ENCODE peak calls at places on chromosomes 6 and 20, in five cellular contexts. O is neuronal stem cell; E is AG04450; Y is right atrium auricular region; Z is effector memory CD4-positive, alpha-beta T cell. R is an unnamed sample.

GRCh38 chr6:111657146-111657545 is 51.5 kb upstream of the TRAF3IP2 start:
- DNase-seq in Y (no peak), E (no peak), Z (no peak), O (no peak), R (no peak)

GRCh38 chr6:2739335-2739734 is 11.4 kb downstream of the MYLK4 start:
- DNase-seq in Z (no peak), O (no peak), E (peak), Y (no peak), R (no peak)

GRCh38 chr6:111589366-111589765 is 16.3 kb downstream of the TRAF3IP2 start:
- DNase-seq in Y (peak), O (no peak), Z (no peak), E (no peak), R (no peak)

GRCh38 chr20:50292324-50293243 is 102.0 kb downstream of the CEBPB start:
- DNase-seq in E (peak), Z (no peak), Y (peak), O (no peak), R (peak)

GRCh38 chr6:142013875-142014495 is 118.7 kb upstream of the GJE1 start:
- DNase-seq in E (no peak), Y (no peak), Z (no peak), O (no peak), R (no peak)

GRCh38 chr20:38447931-38448675 is 13.0 kb upstream of the SNHG17 start:
- DNase-seq in Z (no peak), E (no peak), Y (no peak), O (no peak), R (no peak)

GRCh38 chr6:14732845-14733757 is 512.8 kb upstream of the JARID2 start:
- DNase-seq in E (no peak), O (no peak), Y (no peak), Z (no peak), R (no peak)

GRCh38 chr20:17622851-17623508 is 53.1 kb downstream of the DSTN start:
- DNase-seq in Z (no peak), E (no peak), Y (no peak), O (no peak), R (no peak)

GRCh38 chr6:40997256-40997957 is 41.6 kb downstream of the UNC5CL start:
- DNase-seq in Z (no peak), O (peak), Y (peak), E (peak), R (no peak)

GRCh38 chr20:58237318-58238182 is 9.1 kb upstream of the ANKRD60 start:
- DNase-seq in E (no peak), Y (no peak), O (no peak), Z (no peak), R (no peak)

GRCh38 chr6:150417899-150418824 is 49.4 kb downstream of the IYD start:
- DNase-seq in O (peak), Y (no peak), Z (no peak), E (peak), R (no peak)

GRCh38 chr6:170443151-170443662 is 109.9 kb downstream of the PSMB1 start:
- DNase-seq in E (no peak), Z (no peak), Y (no peak), O (no peak), R (no peak)

GRCh38 chr6:146914563-146915483 is 289.4 kb upstream of the STXBP5 start:
- DNase-seq in O (no peak), Y (peak), E (peak), Z (no peak), R (no peak)

GRCh38 chr6:170037541-170038250 is 253.2 kb downstream of the DLL1 start:
- DNase-seq in O (no peak), E (no peak), Z (no peak), Y (no peak), R (no peak)

GRCh38 chr6:55668625-55669024 is 89.6 kb upstream of the HMGCLL1 start:
- DNase-seq in Y (no peak), Z (no peak), E (no peak), O (no peak), R (no peak)

GRCh38 chr6:147974376-147974775 is 368.3 kb upstream of the SASH1 start:
- DNase-seq in Z (no peak), O (no peak), E (no peak), Y (no peak), R (no peak)

GRCh38 chr6:25193147-25193864 is 85.9 kb upstream of the CARMIL1 start:
- DNase-seq in E (peak), Z (no peak), O (no peak), Y (no peak), R (no peak)

GRCh38 chr6:156164701-156165454 is 612.3 kb upstream of the ARID1B start:
- DNase-seq in Y (no peak), Z (no peak), E (no peak), O (no peak), R (no peak)

GRCh38 chr6:77451466-77451865 is 11.8 kb downstream of the HTR1B start:
- DNase-seq in E (no peak), O (no peak), Z (no peak), Y (no peak), R (no peak)

GRCh38 chr6:29935273-29935955 is 6.9 kb upstream of the HLA-A start:
- DNase-seq in Y (no peak), Z (no peak), O (no peak), E (no peak), R (no peak)

GRCh38 chr20:48012401-48012974 is 227.2 kb upstream of the SULF2 start:
- DNase-seq in E (no peak), Y (no peak), O (no peak), Z (no peak), R (no peak)

DNA sequence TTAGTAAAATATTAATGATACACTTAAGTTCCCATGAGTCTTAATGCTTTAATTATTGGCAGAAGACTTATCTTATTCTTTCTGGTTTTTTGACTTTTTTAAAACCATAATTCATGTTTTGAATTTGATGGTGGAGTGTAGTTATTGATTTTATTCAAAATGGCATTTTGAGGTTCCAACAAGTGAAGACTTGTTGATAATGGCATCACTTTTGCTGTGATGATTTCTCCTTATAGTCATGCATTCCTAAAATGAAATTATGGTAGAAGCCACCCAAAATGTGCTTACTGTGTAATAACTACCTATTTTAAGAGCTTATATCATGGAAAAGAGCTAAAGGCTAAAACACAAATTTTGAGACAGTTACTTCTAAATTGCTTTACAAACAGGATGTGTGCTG is 2.2 kb downstream of the DOP1A start:
- DNase-seq in E (no peak), Y (no peak), O (no peak), Z (no peak), R (no peak)
- H3K4me3 ChIP-seq in E (no peak), Y (no peak), O (no peak), Z (no peak), R (no peak)

DNA sequence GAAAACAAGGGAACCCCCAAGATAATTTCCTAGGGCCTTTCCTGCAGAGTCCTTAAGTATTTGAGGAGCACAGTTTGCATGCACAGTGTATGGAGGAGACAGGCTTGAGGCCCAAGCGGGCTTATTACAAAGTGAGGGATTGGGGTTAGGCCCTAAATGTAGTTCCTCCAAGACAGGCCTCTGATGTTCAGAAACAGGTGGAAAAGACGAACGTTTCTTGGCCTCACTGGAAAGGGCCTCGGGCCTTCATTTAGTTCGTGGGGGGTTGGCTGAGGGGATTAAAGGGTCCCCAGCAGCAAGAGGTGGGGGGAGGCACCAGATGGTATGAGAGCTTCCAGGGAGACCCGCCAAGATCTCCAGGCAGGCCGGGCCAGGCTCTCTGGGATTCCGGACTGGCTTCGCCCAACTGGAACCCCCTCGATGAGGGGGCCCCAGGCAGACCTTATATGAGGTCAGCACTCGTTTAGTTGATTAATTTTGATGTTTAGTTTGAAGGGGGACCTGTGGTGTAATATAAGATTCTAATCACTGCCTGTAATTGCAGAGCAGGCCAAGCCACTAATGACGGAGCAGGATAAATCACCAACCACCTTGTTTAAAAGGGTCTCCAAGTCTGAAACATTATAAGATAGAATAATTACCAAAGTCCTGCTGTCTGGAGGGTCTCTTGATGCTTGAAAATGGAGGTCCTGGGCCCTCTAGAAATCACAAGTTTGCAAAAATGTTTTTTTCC is 2.0 kb downstream of the HMGA1 start:
- DNase-seq in Y (no peak), O (no peak), Z (no peak), E (no peak), R (no peak)
- H3K4me3 ChIP-seq in Y (peak), O (peak), Z (peak), E (peak), R (peak)

GRCh38 chr6:27500177-27500576 is 27.3 kb upstream of the ZNF184 start:
- DNase-seq in Y (no peak), E (no peak), Z (no peak), O (no peak), R (no peak)

GRCh38 chr6:27505209-27506027 is 32.5 kb upstream of the ZNF184 start:
- DNase-seq in O (peak), Y (no peak), E (no peak), Z (peak), R (no peak)

GRCh38 chr6:27503436-27504030 is 30.6 kb upstream of the ZNF184 start:
- DNase-seq in E (no peak), O (peak), Z (peak), Y (peak), R (no peak)

GRCh38 chr6:27501187-27501586 is 28.3 kb upstream of the ZNF184 start:
- DNase-seq in Z (no peak), Y (no peak), O (no peak), E (no peak), R (no peak)

GRCh38 chr6:27502508-27503435 is 29.9 kb upstream of the ZNF184 start:
- DNase-seq in Z (peak), O (peak), E (peak), Y (peak), R (no peak)
- H3K4me3 ChIP-seq in Z (peak), O (peak), E (peak), Y (peak), R (peak)

GRCh38 chr20:43925215-43925614 is 10.6 kb downstream of the TOX2 start:
- DNase-seq in O (no peak), Y (no peak), Z (no peak), E (no peak), R (no peak)
- H3K4me3 ChIP-seq in O (no peak), Y (no peak), Z (no peak), E (no peak), R (no peak)

GRCh38 chr20:63233924-63234323 is 1.8 kb upstream of the BIRC7 start:
- DNase-seq in E (no peak), O (no peak), Y (no peak), Z (no peak), R (no peak)

GRCh38 chr20:63233061-63233344 is 2.7 kb upstream of the BIRC7 start:
- DNase-seq in Y (no peak), Z (no peak), O (no peak), E (no peak), R (no peak)

GRCh38 chr20:63234693-63235398 is 859 bp upstream of the BIRC7 start:
- DNase-seq in O (no peak), Z (no peak), E (no peak), Y (no peak), R (no peak)

GRCh38 chr20:63230800-63231268 is 4.9 kb upstream of the BIRC7 start:
- DNase-seq in O (peak), E (no peak), Y (peak), Z (no peak), R (no peak)

DNA sequence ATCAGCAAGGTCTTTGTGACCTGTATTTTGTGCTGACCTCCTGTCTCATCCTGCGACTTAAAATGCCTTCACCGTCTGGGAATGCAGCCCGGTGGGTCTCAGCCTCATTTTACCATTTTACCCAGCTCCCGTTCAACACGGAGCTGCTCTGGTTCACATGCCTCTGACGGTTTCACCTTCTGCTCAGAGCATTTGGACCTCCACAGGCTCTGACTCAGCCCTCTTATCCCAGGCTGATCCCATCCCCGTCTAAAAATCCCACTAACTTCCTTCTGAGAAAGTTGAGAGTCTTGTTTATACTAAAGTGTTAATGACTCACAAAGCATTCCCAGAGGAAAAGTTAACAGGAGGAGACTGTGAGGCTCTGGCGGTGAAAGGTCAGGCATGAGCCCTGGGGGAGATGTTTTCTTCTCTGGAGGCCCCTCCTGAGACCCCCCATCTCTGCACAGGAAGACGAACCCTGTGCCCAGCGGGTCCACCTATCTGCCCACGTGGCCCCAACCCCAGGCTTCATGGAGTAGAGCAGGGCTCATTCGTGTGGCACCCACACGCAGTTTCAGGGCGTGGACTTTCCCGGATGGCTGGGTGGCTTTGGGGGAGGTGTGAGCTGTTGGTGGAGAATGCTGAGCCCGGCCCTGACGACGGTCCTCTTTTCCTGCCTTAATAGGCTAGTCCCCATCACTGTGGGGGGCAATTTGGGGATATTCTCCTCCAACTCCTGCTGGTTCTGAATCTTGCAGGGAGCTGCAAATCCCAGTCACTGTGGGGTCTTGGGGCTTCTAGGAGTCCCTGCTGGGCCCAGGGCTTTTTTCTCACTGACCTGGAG is 3.3 kb upstream of the BIRC7 start:
- DNase-seq in Y (no peak), Z (no peak), E (peak), O (no peak), R (no peak)
- H3K4me3 ChIP-seq in Y (no peak), Z (no peak), E (peak), O (no peak), R (no peak)

GRCh38 chr20:4720977-4721349 is 746 bp upstream of the PRND start:
- DNase-seq in O (no peak), E (no peak), Z (no peak), Y (no peak), R (no peak)

GRCh38 chr20:4720121-4720976 is 1.4 kb upstream of the PRND start:
- DNase-seq in Y (peak), E (peak), O (peak), Z (peak), R (peak)

GRCh38 chr20:4722571-4722970 is 862 bp downstream of the PRND start:
- DNase-seq in O (no peak), Z (no peak), E (no peak), Y (no peak), R (no peak)

GRCh38 chr20:4722993-4723392 is 1.3 kb downstream of the PRND start:
- DNase-seq in E (no peak), Y (no peak), Z (no peak), O (no peak), R (no peak)

DNA sequence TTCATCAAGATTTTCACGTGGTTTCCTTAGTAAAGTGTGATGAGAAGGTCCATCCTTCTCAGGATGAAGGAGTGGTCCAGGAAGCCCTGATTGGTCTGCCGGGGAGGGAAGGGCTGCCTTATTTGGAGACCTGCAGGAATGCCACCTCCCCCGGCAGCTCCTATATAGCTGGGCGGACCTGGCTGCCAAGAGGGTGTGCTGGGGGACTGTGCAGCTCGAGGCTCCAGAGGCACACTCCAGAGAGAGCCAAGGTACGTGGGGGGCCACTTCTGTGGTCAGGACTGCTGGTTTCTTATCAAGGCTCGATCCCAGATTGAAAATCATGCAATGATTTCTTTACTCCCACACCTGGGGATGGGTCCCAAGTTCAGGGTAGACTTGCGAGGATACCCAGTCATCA is at the start of gene PRND:
- DNase-seq in Z (no peak), E (no peak), O (no peak), Y (no peak), R (no peak)
- H3K4me3 ChIP-seq in Z (no peak), E (no peak), O (no peak), Y (no peak), R (no peak)

GRCh38 chr6:48996461-48997119 is 466.5 kb downstream of the MMUT start:
- DNase-seq in Z (no peak), O (no peak), Y (no peak), E (no peak), R (no peak)
- H3K4me3 ChIP-seq in Z (no peak), O (no peak), Y (no peak), E (no peak), R (no peak)